ENCODE peak calls at places on chromosomes 3 and 15, in eight cellular contexts. G is IMR-90, T is type B pancreatic cell, H is NCI-H510A, N is choroid plexus epithelial cell, C is ELR, L is GM18507, K is Daoy. Y is an unnamed sample.

GRCh38 chr3:190183121-190183520 is 62.4 kb upstream of the P3H2 start:
- DNase-seq in G (peak; percentile 98), T (no peak), H (no peak), N (peak; percentile 97), C (peak; percentile 91), L (no peak), K (peak; percentile 61), Y (peak; percentile 91)

GRCh38 chr3:160686955-160687535 is 10.1 kb downstream of the ARL14 start:
- DNase-seq in G (peak; percentile 24), T (no peak), H (no peak), N (peak; percentile 56), C (peak; percentile 57), L (no peak), K (no peak), Y (peak; percentile 37)

GRCh38 chr3:66520716-66521115 is 19.9 kb upstream of the LRIG1 start:
- DNase-seq in G (peak; percentile 64), T (no peak), H (no peak), N (peak; percentile 55), C (no peak), L (no peak), K (no peak), Y (peak; percentile 32)

GRCh38 chr15:89492111-89492641 is 4.2 kb downstream of the RHCG start:
- DNase-seq in G (no peak), T (no peak), H (no peak), N (peak; percentile 7), C (no peak), L (no peak), K (peak; percentile 34), Y (no peak)

GRCh38 chr3:178518660-178519396 is 17.4 kb upstream of the KCNMB2 start:
- DNase-seq in G (no peak), T (no peak), H (no peak), N (no peak), C (no peak), L (peak; percentile 8), K (peak; percentile 82), Y (peak; percentile 29)

GRCh38 chr3:45488581-45488980 is 100.2 kb downstream of the LARS2 start:
- DNase-seq in G (no peak), T (no peak), H (no peak), N (no peak), C (no peak), L (no peak), K (no peak), Y (no peak)

GRCh38 chr15:61318802-61319201 is 89.7 kb upstream of the RORA start:
- DNase-seq in G (no peak), T (no peak), H (no peak), N (no peak), C (no peak), L (no peak), K (no peak), Y (no peak)

GRCh38 chr3:3179407-3180094 is at the start of gene CRBN:
- DNase-seq in G (peak; percentile 76), T (peak; percentile 91), H (peak; percentile 26), N (peak; percentile 87), C (peak; percentile 83), L (peak; percentile 85), K (peak; percentile 85), Y (peak; percentile 83)

GRCh38 chr15:39645138-39645975 is 64.5 kb downstream of the THBS1 start:
- DNase-seq in G (no peak), T (no peak), H (no peak), N (no peak), C (no peak), L (no peak), K (no peak), Y (no peak)

GRCh38 chr3:56125358-56126005 is 342.8 kb downstream of the ERC2 start:
- DNase-seq in G (peak; percentile 80), T (no peak), H (no peak), N (peak; percentile 72), C (peak; percentile 84), L (no peak), K (peak; percentile 80), Y (peak; percentile 85)

GRCh38 chr3:48466386-48467109 is 20.0 kb downstream of the ATRIP start:
- DNase-seq in G (no peak), T (no peak), H (no peak), N (no peak), C (peak; percentile 16), L (peak; percentile 14), K (no peak), Y (no peak)

GRCh38 chr3:111846717-111847116 is 12.3 kb upstream of the PHLDB2 start:
- DNase-seq in G (peak; percentile 91), T (no peak), H (no peak), N (peak; percentile 82), C (peak; percentile 94), L (no peak), K (peak; percentile 63), Y (peak; percentile 92)

GRCh38 chr3:179464296-179465092 is 13.2 kb upstream of the GNB4 start:
- DNase-seq in G (no peak), T (no peak), H (peak; percentile 8), N (no peak), C (no peak), L (no peak), K (no peak), Y (no peak)

GRCh38 chr15:68154923-68155559 is 50.1 kb downstream of the CALML4 start:
- DNase-seq in G (peak; percentile 70), T (no peak), H (no peak), N (peak; percentile 86), C (peak; percentile 69), L (no peak), K (peak; percentile 28), Y (peak; percentile 77)

GRCh38 chr3:52831500-52832301 is 1.2 kb upstream of the ITIH4 start:
- DNase-seq in G (peak; percentile 76), T (no peak), H (peak; percentile 66), N (peak; percentile 63), C (peak; percentile 87), L (no peak), K (peak; percentile 86), Y (peak; percentile 81)

GRCh38 chr3:32963871-32964270 is 12.4 kb downstream of the CCR4 start:
- DNase-seq in G (no peak), T (no peak), H (no peak), N (no peak), C (no peak), L (no peak), K (no peak), Y (no peak)

GRCh38 chr3:45204136-45204535 is 22.0 kb downstream of the TMEM158 start:
- DNase-seq in G (peak; percentile 94), T (no peak), H (no peak), N (peak; percentile 47), C (peak; percentile 83), L (no peak), K (peak; percentile 76), Y (peak; percentile 97)

GRCh38 chr15:25989327-25989726 is 126.2 kb upstream of the ATP10A start:
- DNase-seq in G (no peak), T (no peak), H (no peak), N (no peak), C (no peak), L (no peak), K (peak; percentile 15), Y (no peak)

GRCh38 chr3:62622553-62623174 is 249.3 kb upstream of the FEZF2 start:
- DNase-seq in G (peak; percentile 61), T (no peak), H (no peak), N (peak; percentile 82), C (peak; percentile 69), L (peak; percentile 7), K (peak; percentile 25), Y (peak; percentile 68)

GRCh38 chr15:77838595-77838994 is 205.9 kb upstream of the LINGO1 start:
- DNase-seq in G (no peak), T (no peak), H (no peak), N (no peak), C (no peak), L (no peak), K (no peak), Y (no peak)

GRCh38 chr3:194485876-194486539 is 794 bp downstream of the ATP13A3 start:
- DNase-seq in G (peak; percentile 31), T (no peak), H (no peak), N (no peak), C (peak; percentile 56), L (no peak), K (peak; percentile 46), Y (peak; percentile 55)

GRCh38 chr3:56314842-56315241 is 153.4 kb downstream of the ERC2 start:
- DNase-seq in G (no peak), T (no peak), H (no peak), N (peak; percentile 31), C (no peak), L (no peak), K (peak; percentile 76), Y (peak; percentile 8)

GRCh38 chr3:42895332-42895868 is 10.5 kb upstream of the ZNF662 start:
- DNase-seq in G (no peak), T (no peak), H (no peak), N (no peak), C (no peak), L (no peak), K (peak; percentile 54), Y (no peak)

Y was measured in fibroblast of villous mesenchyme.